ENCODE peak calls at places on chromosomes 3 and 15, in seven cellular contexts. One of them, this sample, is unnamed. For H3K4me1, the result is how much of the 10 kb centered on the place peaks cover.

GRCh38 chr3:72232777-72233176 is 447.8 kb upstream of the PROK2 start:
- DNase-seq in IMR-90: no peak
- DNase-seq in esophagus squamous epithelium: no peak
- DNase-seq in body of pancreas: no peak
- DNase-seq in A549: no peak
- DNase-seq in psoas muscle: no peak
- DNase-seq in pancreas: no peak
- DNase-seq in this sample: no peak

GRCh38 chr15:70024521-70024920 is 73.2 kb downstream of the TLE3 start:
- DNase-seq in esophagus squamous epithelium: no peak
- DNase-seq in body of pancreas: no peak
- DNase-seq in IMR-90: no peak
- DNase-seq in pancreas: no peak
- DNase-seq in psoas muscle: no peak
- DNase-seq in A549: no peak
- DNase-seq in this sample: no peak

GRCh38 chr3:108588616-108589015 is 622 bp downstream of the CIP2A start:
- DNase-seq in pancreas: no peak
- DNase-seq in esophagus squamous epithelium: no peak
- DNase-seq in psoas muscle: no peak
- DNase-seq in body of pancreas: no peak
- DNase-seq in A549: no peak
- DNase-seq in IMR-90: no peak
- DNase-seq in this sample: no peak

GRCh38 chr3:111541911-111542483 is at the start of gene CD96:
- DNase-seq in esophagus squamous epithelium: no peak
- DNase-seq in psoas muscle: no peak
- DNase-seq in IMR-90: peak
- DNase-seq in body of pancreas: peak
- DNase-seq in pancreas: no peak
- DNase-seq in A549: no peak
- DNase-seq in this sample: no peak

GRCh38 chr3:56366641-56366984 is 101.7 kb downstream of the ERC2 start:
- DNase-seq in A549: no peak
- DNase-seq in IMR-90: no peak
- DNase-seq in psoas muscle: no peak
- DNase-seq in body of pancreas: no peak
- DNase-seq in pancreas: no peak
- DNase-seq in esophagus squamous epithelium: no peak
- DNase-seq in this sample: no peak

GRCh38 chr15:20353966-20354883 is 187.4 kb downstream of the GOLGA6L6 start:
- DNase-seq in esophagus squamous epithelium: no peak
- DNase-seq in A549: no peak
- DNase-seq in IMR-90: no peak
- DNase-seq in pancreas: peak
- DNase-seq in psoas muscle: peak
- DNase-seq in body of pancreas: peak
- DNase-seq in this sample: peak

GRCh38 chr3:153221748-153222162 is 59.7 kb downstream of the RAP2B start:
- DNase-seq in psoas muscle: peak
- DNase-seq in IMR-90: peak
- DNase-seq in A549: no peak
- DNase-seq in body of pancreas: peak
- DNase-seq in esophagus squamous epithelium: peak
- DNase-seq in pancreas: no peak
- DNase-seq in this sample: no peak

GRCh38 chr3:158713094-158713499 is 19.2 kb downstream of the RARRES1 start:
- DNase-seq in body of pancreas: no peak
- DNase-seq in A549: no peak
- DNase-seq in pancreas: no peak
- DNase-seq in IMR-90: no peak
- DNase-seq in psoas muscle: no peak
- DNase-seq in esophagus squamous epithelium: no peak
- DNase-seq in this sample: peak

GRCh38 chr3:99669879-99670555 is 31.6 kb downstream of the COL8A1 start:
- DNase-seq in A549: no peak
- DNase-seq in body of pancreas: no peak
- DNase-seq in esophagus squamous epithelium: no peak
- DNase-seq in IMR-90: peak
- DNase-seq in psoas muscle: no peak
- DNase-seq in pancreas: no peak
- DNase-seq in this sample: no peak

GRCh38 chr3:170606675-170607074 is 20.8 kb upstream of the SLC7A14 start:
- DNase-seq in psoas muscle: no peak
- DNase-seq in body of pancreas: no peak
- DNase-seq in pancreas: no peak
- DNase-seq in A549: no peak
- DNase-seq in IMR-90: peak
- DNase-seq in esophagus squamous epithelium: no peak
- DNase-seq in this sample: no peak

GRCh38 chr3:8712045-8712870 is 21.3 kb upstream of the CAV3 start:
- DNase-seq in esophagus squamous epithelium: no peak
- DNase-seq in A549: no peak
- DNase-seq in IMR-90: peak
- DNase-seq in pancreas: no peak
- DNase-seq in psoas muscle: no peak
- DNase-seq in body of pancreas: no peak
- DNase-seq in this sample: no peak

GRCh38 chr3:30007668-30008067 is 598.7 kb upstream of the TGFBR2 start:
- DNase-seq in A549: no peak
- DNase-seq in esophagus squamous epithelium: no peak
- DNase-seq in pancreas: no peak
- DNase-seq in psoas muscle: no peak
- DNase-seq in body of pancreas: no peak
- DNase-seq in IMR-90: no peak
- DNase-seq in this sample: no peak

GRCh38 chr3:115698851-115699535 is 75.7 kb downstream of the GAP43 start:
- DNase-seq in esophagus squamous epithelium: no peak
- DNase-seq in IMR-90: peak
- DNase-seq in A549: no peak
- DNase-seq in psoas muscle: no peak
- DNase-seq in body of pancreas: no peak
- DNase-seq in pancreas: no peak
- DNase-seq in this sample: no peak

GRCh38 chr3:87041191-87041590 is 50.2 kb upstream of the VGLL3 start:
- DNase-seq in esophagus squamous epithelium: no peak
- DNase-seq in body of pancreas: no peak
- DNase-seq in A549: no peak
- DNase-seq in psoas muscle: no peak
- DNase-seq in pancreas: no peak
- DNase-seq in IMR-90: no peak
- DNase-seq in this sample: no peak

GRCh38 chr3:152638707-152639450 is 196.1 kb upstream of the P2RY1 start:
- DNase-seq in pancreas: no peak
- DNase-seq in A549: no peak
- DNase-seq in body of pancreas: peak
- DNase-seq in IMR-90: no peak
- DNase-seq in esophagus squamous epithelium: no peak
- DNase-seq in psoas muscle: no peak
- DNase-seq in this sample: no peak

GRCh38 chr3:148861277-148861869 is 3.7 kb upstream of the CPA3 start:
- DNase-seq in body of pancreas: no peak
- DNase-seq in psoas muscle: no peak
- DNase-seq in A549: peak
- DNase-seq in esophagus squamous epithelium: no peak
- DNase-seq in IMR-90: peak
- DNase-seq in pancreas: no peak
- DNase-seq in this sample: no peak

GRCh38 chr3:179760944-179761343 is 108.1 kb downstream of the USP13 start:
- DNase-seq in pancreas: no peak
- DNase-seq in body of pancreas: no peak
- DNase-seq in psoas muscle: peak
- DNase-seq in A549: peak
- DNase-seq in IMR-90: peak
- DNase-seq in esophagus squamous epithelium: no peak
- DNase-seq in this sample: no peak

GRCh38 chr3:184459355-184459754 is 79.5 kb downstream of the CHRD start:
- DNase-seq in pancreas: no peak
- DNase-seq in A549: no peak
- DNase-seq in body of pancreas: no peak
- DNase-seq in psoas muscle: no peak
- DNase-seq in IMR-90: peak
- DNase-seq in esophagus squamous epithelium: no peak
- DNase-seq in this sample: no peak

GRCh38 chr3:84224262-84224661 is 734.5 kb upstream of the CADM2 start:
- DNase-seq in body of pancreas: no peak
- DNase-seq in esophagus squamous epithelium: no peak
- DNase-seq in IMR-90: no peak
- DNase-seq in pancreas: no peak
- DNase-seq in A549: no peak
- DNase-seq in psoas muscle: no peak
- DNase-seq in this sample: no peak

GRCh38 chr3:177935008-177935407 is 601.2 kb upstream of the KCNMB2 start:
- DNase-seq in esophagus squamous epithelium: no peak
- DNase-seq in pancreas: no peak
- DNase-seq in body of pancreas: no peak
- DNase-seq in A549: no peak
- DNase-seq in IMR-90: no peak
- DNase-seq in psoas muscle: peak
- DNase-seq in this sample: no peak

GRCh38 chr3:193544289-193544688 is 10.4 kb downstream of the ATP13A4 start:
- DNase-seq in psoas muscle: no peak
- DNase-seq in IMR-90: no peak
- DNase-seq in body of pancreas: no peak
- DNase-seq in pancreas: no peak
- DNase-seq in esophagus squamous epithelium: no peak
- DNase-seq in A549: no peak
- DNase-seq in this sample: no peak
- TF ChIP-seq CTCF in psoas muscle: no peak
- TF ChIP-seq CTCF in IMR-90: no peak
- TF ChIP-seq CTCF in body of pancreas: no peak
- TF ChIP-seq CTCF in pancreas: no peak
- TF ChIP-seq CTCF in esophagus squamous epithelium: no peak
- TF ChIP-seq CTCF in A549: no peak
- TF ChIP-seq CTCF in this sample: no peak

DNA sequence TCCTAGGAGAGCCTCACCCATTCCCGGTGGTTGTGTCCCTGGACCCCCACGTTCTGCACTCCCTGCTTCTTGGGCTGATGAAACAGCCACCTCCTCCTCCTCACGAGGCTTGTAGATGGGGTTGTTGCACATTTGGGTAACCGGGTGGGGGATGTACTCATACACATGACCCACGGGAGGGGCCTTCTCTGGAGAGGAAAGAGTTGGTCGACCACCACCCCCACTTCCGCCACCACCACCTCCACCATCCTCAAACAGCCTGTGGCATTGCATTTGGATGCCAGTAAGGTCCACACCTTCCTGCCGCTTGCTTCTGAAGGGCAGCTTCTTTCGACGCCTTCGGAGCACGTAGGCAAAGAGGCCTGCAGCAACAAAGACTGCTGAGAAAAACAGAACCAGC is 7.7 kb downstream of the SLITRK3 start:
- DNase-seq in psoas muscle: no peak
- DNase-seq in A549: no peak
- DNase-seq in pancreas: peak
- DNase-seq in body of pancreas: no peak
- DNase-seq in esophagus squamous epithelium: no peak
- DNase-seq in IMR-90: no peak
- DNase-seq in this sample: no peak
- H3K4me1 ChIP-seq in psoas muscle: under half
- H3K4me1 ChIP-seq in A549: under half
- H3K4me1 ChIP-seq in pancreas: under half
- H3K4me1 ChIP-seq in body of pancreas: under half
- H3K4me1 ChIP-seq in esophagus squamous epithelium: under half
- H3K4me1 ChIP-seq in IMR-90: under half
- H3K4me1 ChIP-seq in this sample: under half

DNA sequence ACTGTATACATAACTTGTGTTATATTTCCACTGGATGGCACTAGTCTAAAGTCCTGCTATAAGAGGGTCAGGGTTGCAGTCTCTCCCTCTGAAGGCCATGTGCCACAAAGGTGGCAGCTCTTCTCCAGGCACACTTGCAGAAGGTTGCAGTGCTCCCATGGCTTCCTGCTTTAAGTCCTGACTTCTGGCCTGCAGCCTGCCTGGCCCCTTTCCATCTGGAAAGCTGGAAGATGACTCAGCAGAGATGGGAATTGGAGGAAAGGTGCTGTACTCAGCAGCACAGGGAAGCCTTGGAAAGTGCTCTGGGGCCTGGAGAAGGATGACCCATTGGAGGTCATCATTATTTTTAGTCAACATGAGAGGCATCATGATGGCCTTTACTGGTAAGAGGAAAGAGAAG is 40.9 kb upstream of the MRPL3 start:
- DNase-seq in esophagus squamous epithelium: no peak
- DNase-seq in psoas muscle: peak
- DNase-seq in body of pancreas: peak
- DNase-seq in pancreas: peak
- DNase-seq in IMR-90: peak
- DNase-seq in A549: no peak
- DNase-seq in this sample: peak
- TF ChIP-seq CTCF in esophagus squamous epithelium: no peak
- TF ChIP-seq CTCF in psoas muscle: no peak
- TF ChIP-seq CTCF in body of pancreas: no peak
- TF ChIP-seq CTCF in pancreas: no peak
- TF ChIP-seq CTCF in IMR-90: no peak
- TF ChIP-seq CTCF in A549: no peak
- TF ChIP-seq CTCF in this sample: no peak

GRCh38 chr3:66453525-66454463 is 47.0 kb downstream of the LRIG1 start:
- DNase-seq in IMR-90: no peak
- DNase-seq in pancreas: no peak
- DNase-seq in psoas muscle: no peak
- DNase-seq in esophagus squamous epithelium: no peak
- DNase-seq in A549: no peak
- DNase-seq in body of pancreas: no peak
- DNase-seq in this sample: no peak

GRCh38 chr3:66452247-66453040 is 48.4 kb downstream of the LRIG1 start:
- DNase-seq in A549: no peak
- DNase-seq in pancreas: no peak
- DNase-seq in psoas muscle: peak
- DNase-seq in body of pancreas: no peak
- DNase-seq in esophagus squamous epithelium: no peak
- DNase-seq in IMR-90: no peak
- DNase-seq in this sample: no peak

GRCh38 chr3:66450389-66451022 is 50.3 kb downstream of the LRIG1 start:
- DNase-seq in psoas muscle: peak
- DNase-seq in A549: no peak
- DNase-seq in IMR-90: peak
- DNase-seq in pancreas: no peak
- DNase-seq in esophagus squamous epithelium: no peak
- DNase-seq in body of pancreas: peak
- DNase-seq in this sample: no peak

GRCh38 chr3:66454464-66454859 is 46.4 kb downstream of the LRIG1 start:
- DNase-seq in esophagus squamous epithelium: no peak
- DNase-seq in A549: no peak
- DNase-seq in body of pancreas: no peak
- DNase-seq in psoas muscle: no peak
- DNase-seq in IMR-90: no peak
- DNase-seq in pancreas: no peak
- DNase-seq in this sample: no peak

DNA sequence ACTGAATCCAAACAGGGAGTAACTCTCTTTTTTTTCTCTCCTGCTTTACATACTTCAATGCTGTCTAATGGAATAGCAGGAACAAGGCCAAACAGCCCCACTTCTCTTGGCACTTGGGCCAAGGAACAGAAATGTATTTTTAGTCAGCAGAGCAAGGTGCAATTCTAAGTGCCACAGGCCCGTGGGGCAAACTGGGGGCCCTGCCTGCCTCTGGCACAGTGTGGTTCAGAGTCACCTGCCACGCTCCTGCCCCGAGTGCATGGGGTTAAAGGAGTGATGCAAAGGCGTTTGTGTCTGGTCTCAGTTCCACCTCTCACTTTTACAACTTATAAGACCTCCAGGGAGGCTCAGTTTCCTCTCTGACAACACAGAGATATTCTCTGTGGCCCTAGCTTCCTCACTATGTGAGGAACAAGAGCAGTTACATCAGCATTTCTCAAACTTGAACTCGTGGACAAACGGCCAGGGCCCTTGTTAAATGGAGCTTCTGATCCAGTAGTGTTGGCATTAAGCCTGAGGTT is 51.4 kb downstream of the LRIG1 start:
- DNase-seq in body of pancreas: no peak
- DNase-seq in pancreas: no peak
- DNase-seq in A549: no peak
- DNase-seq in psoas muscle: no peak
- DNase-seq in IMR-90: no peak
- DNase-seq in esophagus squamous epithelium: no peak
- DNase-seq in this sample: no peak
- H3K4me1 ChIP-seq in body of pancreas: half or more
- H3K4me1 ChIP-seq in pancreas: half or more
- H3K4me1 ChIP-seq in A549: under half
- H3K4me1 ChIP-seq in psoas muscle: half or more
- H3K4me1 ChIP-seq in IMR-90: under half
- H3K4me1 ChIP-seq in esophagus squamous epithelium: half or more
- H3K4me1 ChIP-seq in this sample: under half